ENCODE peak calls at places on chromosomes 4 and X, in nine cellular contexts. W is HCT116, E is ovary, L is IMR-90, O is Peyer's patch, T is HepG2, R is A549, D is heart left ventricle, F is tibial nerve. I is an unnamed sample.

GRCh38 chr4:81786063-81786763 is 314.5 kb upstream of the RASGEF1B start:
- DNase-seq in R (no peak), F (peak; percentile 33), T (no peak), E (no peak), D (no peak), L (no peak), O (no peak), W (no peak), I (peak; percentile 53)

GRCh38 chrX:115582035-115582870 is 21.3 kb downstream of the PLS3 start:
- DNase-seq in D (no peak), E (no peak), W (no peak), F (no peak), L (no peak), R (no peak), T (no peak), O (no peak), I (no peak)

GRCh38 chr4:70225824-70226223 is at the start of gene FDCSP:
- DNase-seq in E (no peak), F (no peak), L (no peak), W (no peak), R (no peak), D (no peak), T (no peak), O (no peak), I (no peak)

GRCh38 chrX:2547746-2548145 is 47.0 kb upstream of the DHRSX start:
- DNase-seq in W (no peak), R (no peak), D (no peak), E (no peak), L (no peak), F (no peak), T (no peak), O (no peak), I (no peak)

GRCh38 chr4:99404595-99405287 is 30.4 kb downstream of the ADH7 start:
- DNase-seq in F (no peak), W (peak; percentile 18), E (no peak), O (no peak), T (no peak), D (no peak), R (no peak), L (peak; percentile 95), I (no peak)

GRCh38 chr4:60173718-60174117 is 1026.4 kb upstream of the ADGRL3 start:
- DNase-seq in D (no peak), O (no peak), W (no peak), L (no peak), E (no peak), F (no peak), R (no peak), T (no peak), I (no peak)

GRCh38 chr4:108683479-108683878 is 33.1 kb downstream of the OSTC start:
- DNase-seq in W (peak; percentile 15), E (no peak), R (peak; percentile 2), L (peak; percentile 41), T (peak; percentile 15), D (no peak), F (peak; percentile 13), O (no peak), I (no peak)

GRCh38 chr4:147194604-147195003 is 248.9 kb upstream of the TTC29 start:
- DNase-seq in E (no peak), T (no peak), R (no peak), W (no peak), D (no peak), L (no peak), O (no peak), F (no peak), I (no peak)

GRCh38 chr4:153468587-153468986 is 2.4 kb downstream of the TMEM131L start:
- DNase-seq in W (no peak), T (no peak), R (no peak), E (no peak), F (no peak), L (no peak), D (no peak), O (no peak), I (no peak)

GRCh38 chrX:77755561-77755960 is 30.5 kb downstream of the ATRX start:
- DNase-seq in D (no peak), R (no peak), E (no peak), W (no peak), F (no peak), L (no peak), T (no peak), O (no peak), I (no peak)

GRCh38 chr4:125123710-125124109 is 191.0 kb upstream of the FAT4 start:
- DNase-seq in L (peak; percentile 37), R (no peak), E (no peak), T (no peak), F (no peak), O (no peak), D (no peak), W (no peak), I (no peak)

GRCh38 chr4:22072726-22073125 is 124.2 kb upstream of the KCNIP4 start:
- DNase-seq in L (no peak), F (no peak), W (no peak), D (no peak), T (no peak), E (no peak), R (no peak), O (no peak), I (no peak)

GRCh38 chr4:2855584-2855983 is 11.9 kb downstream of the ADD1 start:
- DNase-seq in E (no peak), O (no peak), T (peak; percentile 63), W (no peak), F (no peak), D (no peak), R (no peak), L (no peak), I (no peak)

GRCh38 chr4:2859514-2859913 is 15.9 kb downstream of the ADD1 start:
- DNase-seq in L (no peak), R (no peak), F (no peak), E (no peak), T (no peak), W (no peak), D (no peak), O (no peak), I (no peak)

GRCh38 chr4:2856266-2856665 is 12.6 kb downstream of the ADD1 start:
- DNase-seq in F (no peak), T (no peak), D (no peak), W (no peak), O (no peak), E (no peak), R (no peak), L (no peak), I (no peak)

GRCh38 chr4:2858451-2859217 is 15.0 kb downstream of the ADD1 start:
- DNase-seq in T (peak; percentile 56), D (no peak), F (no peak), E (no peak), R (no peak), L (peak; percentile 58), W (no peak), O (no peak), I (peak; percentile 63)

DNA sequence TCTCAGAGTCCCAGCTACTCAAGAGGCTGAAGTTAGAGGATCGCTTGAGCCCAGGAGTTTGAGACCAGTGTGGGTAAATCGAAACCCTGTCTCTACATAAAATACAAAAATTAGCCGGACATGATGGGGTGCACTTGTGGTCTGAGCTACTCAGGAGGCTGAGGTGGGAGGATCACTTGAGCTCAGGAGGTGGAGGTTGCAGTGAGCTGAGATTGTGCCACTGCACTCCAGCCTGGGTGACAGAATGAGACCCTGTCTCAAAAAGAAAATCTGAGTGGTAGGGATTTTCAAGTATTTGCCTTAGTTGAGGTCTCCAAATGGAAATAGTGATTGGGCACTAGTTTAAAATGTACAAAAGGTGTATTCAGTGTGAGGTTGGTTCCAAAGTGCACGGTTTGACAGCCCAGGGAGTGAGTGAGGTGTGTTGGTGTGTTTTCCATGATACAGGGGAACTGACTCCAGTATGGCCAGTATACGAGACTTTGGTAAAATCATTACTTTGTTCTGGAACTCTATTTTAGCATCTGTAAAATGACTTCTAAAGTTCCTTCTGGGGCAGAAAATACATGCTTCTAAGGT is 13.8 kb downstream of the ADD1 start:
- DNase-seq in O (no peak), L (no peak), D (no peak), E (no peak), T (peak; percentile 75), R (no peak), F (no peak), W (no peak), I (no peak)
- H3K4me1 ChIP-seq in O (no peaks in the 10 kb centered on the region), L (peaks cover 30% of the 10 kb centered on the region), D (peaks cover 98% of the 10 kb centered on the region), E (peaks cover 31% of the 10 kb centered on the region), T (peaks cover 98% of the 10 kb centered on the region), R (peaks cover 28% of the 10 kb centered on the region), F (peaks cover 68% of the 10 kb centered on the region), W (peaks cover 26% of the 10 kb centered on the region), I (no peaks in the 10 kb centered on the region)

GRCh38 chr4:183444149-183444952 is at the start of gene CDKN2AIP:
- DNase-seq in L (peak; percentile 90), F (peak; percentile 81), W (peak; percentile 65), R (peak; percentile 72), E (peak; percentile 95), T (peak; percentile 92), D (peak; percentile 97), O (peak; percentile 96), I (peak; percentile 93)
- TF ChIP-seq POLR2A in L (peak; percentile 97), F (peak; percentile 87), W (no peak), R (peak; percentile 61), E (peak; percentile 91), T (peak; percentile 81), D (peak; percentile 99), O (peak; percentile 98), I (peak; percentile 99)

GRCh38 chr4:93029774-93030173 is 726.0 kb downstream of the GRID2 start:
- DNase-seq in F (no peak), L (no peak), O (no peak), R (no peak), D (no peak), W (no peak), T (no peak), E (no peak), I (no peak)
- H3K4me1 ChIP-seq in F (no peaks in the 10 kb centered on the region), L (no peaks in the 10 kb centered on the region), O (no peaks in the 10 kb centered on the region), R (no peaks in the 10 kb centered on the region), D (no peaks in the 10 kb centered on the region), W (no peaks in the 10 kb centered on the region), T (no peaks in the 10 kb centered on the region), E (no peaks in the 10 kb centered on the region), I (no peaks in the 10 kb centered on the region)

GRCh38 chrX:30248854-30249253 is 1.9 kb downstream of the MAGEB1 start:
- DNase-seq in L (no peak), E (no peak), T (no peak), R (no peak), F (no peak), D (no peak), W (no peak), O (no peak), I (no peak)

GRCh38 chrX:30241724-30242415 is at the start of gene MAGEB4:
- DNase-seq in F (no peak), T (no peak), W (no peak), O (no peak), E (no peak), R (no peak), D (no peak), L (no peak), I (no peak)

DNA sequence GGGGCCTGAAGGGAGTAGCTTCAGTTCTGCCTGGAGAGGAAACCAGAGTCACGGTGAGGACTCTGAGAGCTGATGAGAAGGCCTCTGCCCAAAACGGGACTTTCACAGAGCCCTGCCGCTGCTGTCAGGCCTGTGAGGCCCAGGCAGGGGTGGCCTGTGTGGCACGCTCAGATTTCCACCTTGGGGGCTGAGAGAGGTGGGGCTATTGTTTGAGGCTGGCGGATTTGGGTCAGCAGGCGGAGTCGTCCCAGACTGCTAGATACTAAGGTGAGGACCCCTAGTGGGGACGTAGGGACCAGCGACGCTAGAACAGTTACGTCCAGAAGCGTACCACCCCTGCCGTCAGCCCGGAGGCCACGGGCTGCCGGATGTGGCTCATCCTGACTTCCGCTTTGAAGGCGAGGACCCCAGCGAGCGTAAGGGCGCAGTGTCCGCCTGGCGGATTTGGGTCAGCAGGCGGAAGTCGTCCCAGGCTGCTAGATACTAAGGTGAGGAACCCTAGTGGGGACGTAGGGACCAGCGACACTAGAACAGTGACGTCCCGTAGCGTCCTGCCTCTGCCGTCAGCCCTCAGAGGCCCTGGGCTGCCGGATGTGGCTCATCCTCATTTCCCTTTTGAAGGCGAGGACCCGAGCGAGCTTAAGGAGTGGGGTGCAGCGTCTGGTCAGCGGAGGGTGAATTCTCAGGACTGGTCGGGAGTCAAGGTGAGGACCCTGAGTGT is at the start of gene MAGEB1:
- DNase-seq in E (no peak), O (no peak), F (no peak), W (peak; percentile 4), T (peak; percentile 8), D (no peak), L (no peak), R (no peak), I (no peak)
- TF ChIP-seq POLR2A in E (no peak), O (no peak), F (no peak), W (no peak), T (no peak), D (no peak), L (no peak), R (no peak), I (no peak)